ENCODE peak calls at places on chromosomes 13 and 19, in eight cellular contexts. One of them, this sample, is unnamed.

GRCh38 chr13:46492946-46493345 is 60.0 kb upstream of the LRCH1 start:
- DNase-seq in fibroblast of the aortic adventitia: peak; percentile 81
- DNase-seq in stimulated activated naive CD8-positive, alpha-beta T cell treated with anti-CD3 and anti-CD28 coated beads, Interleukin-15, Interleukin-2, amounts not matched to agents 100 U/mL and 50 U/mL, for 24 hours: no peak
- DNase-seq in AG04450: no peak
- DNase-seq in cardiac fibroblast: peak; percentile 73
- DNase-seq in lung microvascular endothelial cell: peak; percentile 66
- DNase-seq in aorta: no peak
- DNase-seq in foreskin keratinocyte: peak; percentile 20
- DNase-seq in this sample: no peak

GRCh38 chr13:110055089-110055488 is 251.9 kb downstream of the COL4A1 start:
- DNase-seq in fibroblast of the aortic adventitia: no peak
- DNase-seq in stimulated activated naive CD8-positive, alpha-beta T cell treated with anti-CD3 and anti-CD28 coated beads, Interleukin-15, Interleukin-2, amounts not matched to agents 100 U/mL and 50 U/mL, for 24 hours: no peak
- DNase-seq in AG04450: no peak
- DNase-seq in cardiac fibroblast: no peak
- DNase-seq in lung microvascular endothelial cell: no peak
- DNase-seq in aorta: no peak
- DNase-seq in foreskin keratinocyte: no peak
- DNase-seq in this sample: no peak

GRCh38 chr13:30774214-30774730 is 38.9 kb downstream of the ALOX5AP start:
- DNase-seq in fibroblast of the aortic adventitia: no peak
- DNase-seq in stimulated activated naive CD8-positive, alpha-beta T cell treated with anti-CD3 and anti-CD28 coated beads, Interleukin-15, Interleukin-2, amounts not matched to agents 100 U/mL and 50 U/mL, for 24 hours: no peak
- DNase-seq in AG04450: no peak
- DNase-seq in cardiac fibroblast: no peak
- DNase-seq in lung microvascular endothelial cell: no peak
- DNase-seq in aorta: no peak
- DNase-seq in foreskin keratinocyte: no peak
- DNase-seq in this sample: no peak

GRCh38 chr13:29535663-29536655 is 59.5 kb downstream of the SLC7A1 start:
- DNase-seq in fibroblast of the aortic adventitia: no peak
- DNase-seq in stimulated activated naive CD8-positive, alpha-beta T cell treated with anti-CD3 and anti-CD28 coated beads, Interleukin-15, Interleukin-2, amounts not matched to agents 100 U/mL and 50 U/mL, for 24 hours: no peak
- DNase-seq in AG04450: no peak
- DNase-seq in cardiac fibroblast: no peak
- DNase-seq in lung microvascular endothelial cell: peak; percentile 91
- DNase-seq in aorta: no peak
- DNase-seq in foreskin keratinocyte: no peak
- DNase-seq in this sample: no peak

GRCh38 chr19:36528921-36529518 is 949 bp upstream of the ZNF260 start:
- DNase-seq in fibroblast of the aortic adventitia: no peak
- DNase-seq in stimulated activated naive CD8-positive, alpha-beta T cell treated with anti-CD3 and anti-CD28 coated beads, Interleukin-15, Interleukin-2, amounts not matched to agents 100 U/mL and 50 U/mL, for 24 hours: peak; percentile 48
- DNase-seq in AG04450: no peak
- DNase-seq in cardiac fibroblast: no peak
- DNase-seq in lung microvascular endothelial cell: no peak
- DNase-seq in aorta: no peak
- DNase-seq in foreskin keratinocyte: no peak
- DNase-seq in this sample: no peak

GRCh38 chr13:113843864-113844556 is 19.9 kb downstream of the GAS6 start:
- DNase-seq in fibroblast of the aortic adventitia: no peak
- DNase-seq in stimulated activated naive CD8-positive, alpha-beta T cell treated with anti-CD3 and anti-CD28 coated beads, Interleukin-15, Interleukin-2, amounts not matched to agents 100 U/mL and 50 U/mL, for 24 hours: no peak
- DNase-seq in AG04450: no peak
- DNase-seq in cardiac fibroblast: no peak
- DNase-seq in lung microvascular endothelial cell: no peak
- DNase-seq in aorta: peak; percentile 65
- DNase-seq in foreskin keratinocyte: no peak
- DNase-seq in this sample: no peak

GRCh38 chr19:35005256-35005977 is 5.3 kb downstream of the GRAMD1A start:
- DNase-seq in fibroblast of the aortic adventitia: no peak
- DNase-seq in stimulated activated naive CD8-positive, alpha-beta T cell treated with anti-CD3 and anti-CD28 coated beads, Interleukin-15, Interleukin-2, amounts not matched to agents 100 U/mL and 50 U/mL, for 24 hours: no peak
- DNase-seq in AG04450: no peak
- DNase-seq in cardiac fibroblast: no peak
- DNase-seq in lung microvascular endothelial cell: no peak
- DNase-seq in aorta: no peak
- DNase-seq in foreskin keratinocyte: no peak
- DNase-seq in this sample: no peak

GRCh38 chr13:23980160-23980551 is 82.9 kb upstream of the C1QTNF9B start:
- DNase-seq in fibroblast of the aortic adventitia: peak; percentile 62
- DNase-seq in stimulated activated naive CD8-positive, alpha-beta T cell treated with anti-CD3 and anti-CD28 coated beads, Interleukin-15, Interleukin-2, amounts not matched to agents 100 U/mL and 50 U/mL, for 24 hours: peak; percentile 93
- DNase-seq in AG04450: peak; percentile 46
- DNase-seq in cardiac fibroblast: peak; percentile 81
- DNase-seq in lung microvascular endothelial cell: peak; percentile 66
- DNase-seq in aorta: peak; percentile 97
- DNase-seq in foreskin keratinocyte: peak; percentile 37
- DNase-seq in this sample: no peak

GRCh38 chr19:5369962-5370367 is 29.4 kb upstream of the PTPRS start:
- DNase-seq in fibroblast of the aortic adventitia: no peak
- DNase-seq in stimulated activated naive CD8-positive, alpha-beta T cell treated with anti-CD3 and anti-CD28 coated beads, Interleukin-15, Interleukin-2, amounts not matched to agents 100 U/mL and 50 U/mL, for 24 hours: peak; percentile 82
- DNase-seq in AG04450: no peak
- DNase-seq in cardiac fibroblast: peak; percentile 39
- DNase-seq in lung microvascular endothelial cell: peak; percentile 66
- DNase-seq in aorta: no peak
- DNase-seq in foreskin keratinocyte: no peak
- DNase-seq in this sample: no peak

GRCh38 chr13:91111476-91112190 is 235.9 kb upstream of the MIR17HG start:
- DNase-seq in fibroblast of the aortic adventitia: no peak
- DNase-seq in stimulated activated naive CD8-positive, alpha-beta T cell treated with anti-CD3 and anti-CD28 coated beads, Interleukin-15, Interleukin-2, amounts not matched to agents 100 U/mL and 50 U/mL, for 24 hours: no peak
- DNase-seq in AG04450: no peak
- DNase-seq in cardiac fibroblast: no peak
- DNase-seq in lung microvascular endothelial cell: peak; percentile 0
- DNase-seq in aorta: no peak
- DNase-seq in foreskin keratinocyte: no peak
- DNase-seq in this sample: no peak

GRCh38 chr19:53871448-53871847 is 3.8 kb downstream of the MYADM start:
- DNase-seq in fibroblast of the aortic adventitia: no peak
- DNase-seq in stimulated activated naive CD8-positive, alpha-beta T cell treated with anti-CD3 and anti-CD28 coated beads, Interleukin-15, Interleukin-2, amounts not matched to agents 100 U/mL and 50 U/mL, for 24 hours: no peak
- DNase-seq in AG04450: no peak
- DNase-seq in cardiac fibroblast: no peak
- DNase-seq in lung microvascular endothelial cell: no peak
- DNase-seq in aorta: no peak
- DNase-seq in foreskin keratinocyte: no peak
- DNase-seq in this sample: no peak

GRCh38 chr13:85601526-85601925 is 197.7 kb downstream of the SLITRK6 start:
- DNase-seq in fibroblast of the aortic adventitia: no peak
- DNase-seq in stimulated activated naive CD8-positive, alpha-beta T cell treated with anti-CD3 and anti-CD28 coated beads, Interleukin-15, Interleukin-2, amounts not matched to agents 100 U/mL and 50 U/mL, for 24 hours: no peak
- DNase-seq in AG04450: no peak
- DNase-seq in cardiac fibroblast: no peak
- DNase-seq in lung microvascular endothelial cell: no peak
- DNase-seq in aorta: no peak
- DNase-seq in foreskin keratinocyte: no peak
- DNase-seq in this sample: no peak

GRCh38 chr13:45674908-45675307 is 27.2 kb upstream of the CBY2 start:
- DNase-seq in fibroblast of the aortic adventitia: peak; percentile 69
- DNase-seq in stimulated activated naive CD8-positive, alpha-beta T cell treated with anti-CD3 and anti-CD28 coated beads, Interleukin-15, Interleukin-2, amounts not matched to agents 100 U/mL and 50 U/mL, for 24 hours: no peak
- DNase-seq in AG04450: no peak
- DNase-seq in cardiac fibroblast: peak; percentile 13
- DNase-seq in lung microvascular endothelial cell: no peak
- DNase-seq in aorta: no peak
- DNase-seq in foreskin keratinocyte: peak; percentile 87
- DNase-seq in this sample: no peak

GRCh38 chr19:43441736-43442135 is 23.7 kb downstream of the LYPD3 start:
- DNase-seq in fibroblast of the aortic adventitia: no peak
- DNase-seq in stimulated activated naive CD8-positive, alpha-beta T cell treated with anti-CD3 and anti-CD28 coated beads, Interleukin-15, Interleukin-2, amounts not matched to agents 100 U/mL and 50 U/mL, for 24 hours: no peak
- DNase-seq in AG04450: no peak
- DNase-seq in cardiac fibroblast: no peak
- DNase-seq in lung microvascular endothelial cell: no peak
- DNase-seq in aorta: no peak
- DNase-seq in foreskin keratinocyte: no peak
- DNase-seq in this sample: no peak

GRCh38 chr19:41531438-41532311 is 44.3 kb upstream of the CEACAM21 start:
- DNase-seq in fibroblast of the aortic adventitia: peak; percentile 56
- DNase-seq in stimulated activated naive CD8-positive, alpha-beta T cell treated with anti-CD3 and anti-CD28 coated beads, Interleukin-15, Interleukin-2, amounts not matched to agents 100 U/mL and 50 U/mL, for 24 hours: peak; percentile 81
- DNase-seq in AG04450: no peak
- DNase-seq in cardiac fibroblast: peak; percentile 92
- DNase-seq in lung microvascular endothelial cell: peak; percentile 97
- DNase-seq in aorta: peak; percentile 85
- DNase-seq in foreskin keratinocyte: no peak
- DNase-seq in this sample: peak; percentile 97

GRCh38 chr19:29541473-29542253 is 15.9 kb downstream of the VSTM2B start:
- DNase-seq in fibroblast of the aortic adventitia: no peak
- DNase-seq in stimulated activated naive CD8-positive, alpha-beta T cell treated with anti-CD3 and anti-CD28 coated beads, Interleukin-15, Interleukin-2, amounts not matched to agents 100 U/mL and 50 U/mL, for 24 hours: no peak
- DNase-seq in AG04450: no peak
- DNase-seq in cardiac fibroblast: no peak
- DNase-seq in lung microvascular endothelial cell: no peak
- DNase-seq in aorta: no peak
- DNase-seq in foreskin keratinocyte: no peak
- DNase-seq in this sample: no peak

GRCh38 chr13:43529796-43530195 is 257.0 kb downstream of the ENOX1 start:
- DNase-seq in fibroblast of the aortic adventitia: no peak
- DNase-seq in stimulated activated naive CD8-positive, alpha-beta T cell treated with anti-CD3 and anti-CD28 coated beads, Interleukin-15, Interleukin-2, amounts not matched to agents 100 U/mL and 50 U/mL, for 24 hours: no peak
- DNase-seq in AG04450: no peak
- DNase-seq in cardiac fibroblast: no peak
- DNase-seq in lung microvascular endothelial cell: no peak
- DNase-seq in aorta: no peak
- DNase-seq in foreskin keratinocyte: peak; percentile 79
- DNase-seq in this sample: no peak

GRCh38 chr13:110107568-110108347 is 199.2 kb downstream of the COL4A1 start:
- DNase-seq in fibroblast of the aortic adventitia: no peak
- DNase-seq in stimulated activated naive CD8-positive, alpha-beta T cell treated with anti-CD3 and anti-CD28 coated beads, Interleukin-15, Interleukin-2, amounts not matched to agents 100 U/mL and 50 U/mL, for 24 hours: no peak
- DNase-seq in AG04450: no peak
- DNase-seq in cardiac fibroblast: peak; percentile 29
- DNase-seq in lung microvascular endothelial cell: peak; percentile 67
- DNase-seq in aorta: no peak
- DNase-seq in foreskin keratinocyte: no peak
- DNase-seq in this sample: no peak

GRCh38 chr19:30226464-30227070 is 145.6 kb upstream of the ZNF536 start:
- DNase-seq in fibroblast of the aortic adventitia: no peak
- DNase-seq in stimulated activated naive CD8-positive, alpha-beta T cell treated with anti-CD3 and anti-CD28 coated beads, Interleukin-15, Interleukin-2, amounts not matched to agents 100 U/mL and 50 U/mL, for 24 hours: no peak
- DNase-seq in AG04450: no peak
- DNase-seq in cardiac fibroblast: no peak
- DNase-seq in lung microvascular endothelial cell: no peak
- DNase-seq in aorta: no peak
- DNase-seq in foreskin keratinocyte: no peak
- DNase-seq in this sample: no peak

GRCh38 chr19:40305403-40305802 is 20.3 kb upstream of the AKT2 start:
- DNase-seq in fibroblast of the aortic adventitia: peak; percentile 92
- DNase-seq in stimulated activated naive CD8-positive, alpha-beta T cell treated with anti-CD3 and anti-CD28 coated beads, Interleukin-15, Interleukin-2, amounts not matched to agents 100 U/mL and 50 U/mL, for 24 hours: peak; percentile 82
- DNase-seq in AG04450: peak; percentile 83
- DNase-seq in cardiac fibroblast: peak; percentile 93
- DNase-seq in lung microvascular endothelial cell: peak; percentile 92
- DNase-seq in aorta: peak; percentile 85
- DNase-seq in foreskin keratinocyte: peak; percentile 59
- DNase-seq in this sample: peak; percentile 76

GRCh38 chr19:38718747-38719543 is 25.3 kb downstream of the CAPN12 start:
- DNase-seq in fibroblast of the aortic adventitia: peak; percentile 40
- DNase-seq in stimulated activated naive CD8-positive, alpha-beta T cell treated with anti-CD3 and anti-CD28 coated beads, Interleukin-15, Interleukin-2, amounts not matched to agents 100 U/mL and 50 U/mL, for 24 hours: no peak
- DNase-seq in AG04450: no peak
- DNase-seq in cardiac fibroblast: peak; percentile 38
- DNase-seq in lung microvascular endothelial cell: no peak
- DNase-seq in aorta: peak; percentile 92
- DNase-seq in foreskin keratinocyte: peak; percentile 41
- DNase-seq in this sample: no peak

GRCh38 chr13:32254916-32255743 is 60.0 kb downstream of the ZAR1L start:
- DNase-seq in fibroblast of the aortic adventitia: no peak
- DNase-seq in stimulated activated naive CD8-positive, alpha-beta T cell treated with anti-CD3 and anti-CD28 coated beads, Interleukin-15, Interleukin-2, amounts not matched to agents 100 U/mL and 50 U/mL, for 24 hours: no peak
- DNase-seq in AG04450: no peak
- DNase-seq in cardiac fibroblast: no peak
- DNase-seq in lung microvascular endothelial cell: no peak
- DNase-seq in aorta: no peak
- DNase-seq in foreskin keratinocyte: peak; percentile 45
- DNase-seq in this sample: no peak

GRCh38 chr19:29188704-29189375 is 24.1 kb downstream of the UQCRFS1 start:
- DNase-seq in fibroblast of the aortic adventitia: peak; percentile 50
- DNase-seq in stimulated activated naive CD8-positive, alpha-beta T cell treated with anti-CD3 and anti-CD28 coated beads, Interleukin-15, Interleukin-2, amounts not matched to agents 100 U/mL and 50 U/mL, for 24 hours: no peak
- DNase-seq in AG04450: no peak
- DNase-seq in cardiac fibroblast: peak; percentile 45
- DNase-seq in lung microvascular endothelial cell: no peak
- DNase-seq in aorta: no peak
- DNase-seq in foreskin keratinocyte: no peak
- DNase-seq in this sample: no peak

GRCh38 chr13:98144501-98145350 is 1.8 kb downstream of the FARP1 start:
- DNase-seq in fibroblast of the aortic adventitia: peak; percentile 45
- DNase-seq in stimulated activated naive CD8-positive, alpha-beta T cell treated with anti-CD3 and anti-CD28 coated beads, Interleukin-15, Interleukin-2, amounts not matched to agents 100 U/mL and 50 U/mL, for 24 hours: no peak
- DNase-seq in AG04450: peak; percentile 43
- DNase-seq in cardiac fibroblast: peak; percentile 71
- DNase-seq in lung microvascular endothelial cell: peak; percentile 57
- DNase-seq in aorta: no peak
- DNase-seq in foreskin keratinocyte: peak; percentile 24
- DNase-seq in this sample: no peak

GRCh38 chr13:94464771-94465170 is 14.7 kb downstream of the DCT start:
- DNase-seq in fibroblast of the aortic adventitia: no peak
- DNase-seq in stimulated activated naive CD8-positive, alpha-beta T cell treated with anti-CD3 and anti-CD28 coated beads, Interleukin-15, Interleukin-2, amounts not matched to agents 100 U/mL and 50 U/mL, for 24 hours: peak; percentile 23
- DNase-seq in AG04450: no peak
- DNase-seq in cardiac fibroblast: no peak
- DNase-seq in lung microvascular endothelial cell: no peak
- DNase-seq in aorta: no peak
- DNase-seq in foreskin keratinocyte: no peak
- DNase-seq in this sample: no peak

GRCh38 chr13:76522083-76522755 is 364.0 kb downstream of the KCTD12 start:
- DNase-seq in fibroblast of the aortic adventitia: peak; percentile 82
- DNase-seq in stimulated activated naive CD8-positive, alpha-beta T cell treated with anti-CD3 and anti-CD28 coated beads, Interleukin-15, Interleukin-2, amounts not matched to agents 100 U/mL and 50 U/mL, for 24 hours: no peak
- DNase-seq in AG04450: no peak
- DNase-seq in cardiac fibroblast: no peak
- DNase-seq in lung microvascular endothelial cell: no peak
- DNase-seq in aorta: peak; percentile 37
- DNase-seq in foreskin keratinocyte: peak; percentile 55
- DNase-seq in this sample: no peak

GRCh38 chr13:105410602-105411001 is 1124.9 kb downstream of the EFNB2 start:
- DNase-seq in fibroblast of the aortic adventitia: peak; percentile 1
- DNase-seq in stimulated activated naive CD8-positive, alpha-beta T cell treated with anti-CD3 and anti-CD28 coated beads, Interleukin-15, Interleukin-2, amounts not matched to agents 100 U/mL and 50 U/mL, for 24 hours: peak; percentile 43
- DNase-seq in AG04450: no peak
- DNase-seq in cardiac fibroblast: peak; percentile 41
- DNase-seq in lung microvascular endothelial cell: peak; percentile 70
- DNase-seq in aorta: peak; percentile 87
- DNase-seq in foreskin keratinocyte: no peak
- DNase-seq in this sample: peak; percentile 0

GRCh38 chr13:73059460-73060250 is 850 bp downstream of the KLF5 start:
- DNase-seq in fibroblast of the aortic adventitia: no peak
- DNase-seq in stimulated activated naive CD8-positive, alpha-beta T cell treated with anti-CD3 and anti-CD28 coated beads, Interleukin-15, Interleukin-2, amounts not matched to agents 100 U/mL and 50 U/mL, for 24 hours: peak; percentile 44
- DNase-seq in AG04450: no peak
- DNase-seq in cardiac fibroblast: peak; percentile 23
- DNase-seq in lung microvascular endothelial cell: peak; percentile 78
- DNase-seq in aorta: peak; percentile 87
- DNase-seq in foreskin keratinocyte: peak; percentile 10
- DNase-seq in this sample: no peak

GRCh38 chr13:94195715-94196114 is 283.8 kb downstream of the DCT start:
- DNase-seq in fibroblast of the aortic adventitia: peak; percentile 81
- DNase-seq in stimulated activated naive CD8-positive, alpha-beta T cell treated with anti-CD3 and anti-CD28 coated beads, Interleukin-15, Interleukin-2, amounts not matched to agents 100 U/mL and 50 U/mL, for 24 hours: no peak
- DNase-seq in AG04450: peak; percentile 84
- DNase-seq in cardiac fibroblast: peak; percentile 93
- DNase-seq in lung microvascular endothelial cell: no peak
- DNase-seq in aorta: no peak
- DNase-seq in foreskin keratinocyte: peak; percentile 93
- DNase-seq in this sample: no peak